ENCODE peak calls at places on chromosomes 4 and X, in ten cellular contexts. One of them, this sample, is unnamed.

GRCh38 chr4:1593038-1593417 is 91.1 kb downstream of the FAM53A start:
- DNase-seq in tibial nerve: no peak
- DNase-seq in breast epithelium: no peak
- DNase-seq in dorsolateral prefrontal cortex: peak
- DNase-seq in SK-N-SH: no peak
- DNase-seq in esophagus squamous epithelium: no peak
- DNase-seq in HCT116: no peak
- DNase-seq in ascending aorta: no peak
- DNase-seq in brain microvascular endothelial cell: no peak
- DNase-seq in endothelial cell of umbilical vein: no peak
- DNase-seq in this sample: no peak

GRCh38 chr4:159946983-159947645 is 844.2 kb downstream of the RAPGEF2 start:
- DNase-seq in tibial nerve: peak
- DNase-seq in breast epithelium: no peak
- DNase-seq in dorsolateral prefrontal cortex: no peak
- DNase-seq in SK-N-SH: peak
- DNase-seq in esophagus squamous epithelium: no peak
- DNase-seq in HCT116: peak
- DNase-seq in ascending aorta: no peak
- DNase-seq in brain microvascular endothelial cell: peak
- DNase-seq in endothelial cell of umbilical vein: peak
- DNase-seq in this sample: peak

GRCh38 chr4:2462992-2463762 is 5.7 kb upstream of the RNF4 start:
- DNase-seq in tibial nerve: no peak
- DNase-seq in breast epithelium: no peak
- DNase-seq in dorsolateral prefrontal cortex: no peak
- DNase-seq in SK-N-SH: no peak
- DNase-seq in esophagus squamous epithelium: no peak
- DNase-seq in HCT116: no peak
- DNase-seq in ascending aorta: no peak
- DNase-seq in brain microvascular endothelial cell: no peak
- DNase-seq in endothelial cell of umbilical vein: no peak
- DNase-seq in this sample: no peak

GRCh38 chr4:104494822-104495559 is at the start of gene CXXC4:
- DNase-seq in tibial nerve: peak
- DNase-seq in breast epithelium: peak
- DNase-seq in dorsolateral prefrontal cortex: peak
- DNase-seq in SK-N-SH: peak
- DNase-seq in esophagus squamous epithelium: no peak
- DNase-seq in HCT116: peak
- DNase-seq in ascending aorta: peak
- DNase-seq in brain microvascular endothelial cell: peak
- DNase-seq in endothelial cell of umbilical vein: peak
- DNase-seq in this sample: peak

GRCh38 chrX:17030092-17030491 is 83.6 kb downstream of the REPS2 start:
- DNase-seq in tibial nerve: no peak
- DNase-seq in breast epithelium: no peak
- DNase-seq in dorsolateral prefrontal cortex: no peak
- DNase-seq in SK-N-SH: no peak
- DNase-seq in esophagus squamous epithelium: no peak
- DNase-seq in HCT116: no peak
- DNase-seq in ascending aorta: no peak
- DNase-seq in brain microvascular endothelial cell: no peak
- DNase-seq in endothelial cell of umbilical vein: no peak
- DNase-seq in this sample: no peak

GRCh38 chr4:146104541-146104940 is 71.0 kb upstream of the LSM6 start:
- DNase-seq in tibial nerve: no peak
- DNase-seq in breast epithelium: no peak
- DNase-seq in dorsolateral prefrontal cortex: no peak
- DNase-seq in SK-N-SH: no peak
- DNase-seq in esophagus squamous epithelium: no peak
- DNase-seq in HCT116: no peak
- DNase-seq in ascending aorta: no peak
- DNase-seq in brain microvascular endothelial cell: no peak
- DNase-seq in endothelial cell of umbilical vein: no peak
- DNase-seq in this sample: no peak

GRCh38 chrX:137051978-137052640 is 18.3 kb upstream of the GPR101 start:
- DNase-seq in tibial nerve: peak
- DNase-seq in breast epithelium: no peak
- DNase-seq in dorsolateral prefrontal cortex: peak
- DNase-seq in SK-N-SH: peak
- DNase-seq in esophagus squamous epithelium: no peak
- DNase-seq in HCT116: peak
- DNase-seq in ascending aorta: peak
- DNase-seq in brain microvascular endothelial cell: peak
- DNase-seq in endothelial cell of umbilical vein: peak
- DNase-seq in this sample: peak

GRCh38 chr4:1959104-1959384 is 49.7 kb downstream of the NELFA start:
- DNase-seq in tibial nerve: no peak
- DNase-seq in breast epithelium: no peak
- DNase-seq in dorsolateral prefrontal cortex: no peak
- DNase-seq in SK-N-SH: no peak
- DNase-seq in esophagus squamous epithelium: no peak
- DNase-seq in HCT116: no peak
- DNase-seq in ascending aorta: no peak
- DNase-seq in brain microvascular endothelial cell: no peak
- DNase-seq in endothelial cell of umbilical vein: no peak
- DNase-seq in this sample: no peak

GRCh38 chrX:144896323-144896722 is 351.0 kb upstream of the SPANXN1 start:
- DNase-seq in tibial nerve: no peak
- DNase-seq in breast epithelium: no peak
- DNase-seq in dorsolateral prefrontal cortex: no peak
- DNase-seq in SK-N-SH: peak
- DNase-seq in esophagus squamous epithelium: no peak
- DNase-seq in HCT116: no peak
- DNase-seq in ascending aorta: no peak
- DNase-seq in brain microvascular endothelial cell: no peak
- DNase-seq in endothelial cell of umbilical vein: no peak
- DNase-seq in this sample: peak
- TF ChIP-seq CTCF in tibial nerve: no peak
- TF ChIP-seq CTCF in breast epithelium: no peak
- TF ChIP-seq CTCF in dorsolateral prefrontal cortex: no peak
- TF ChIP-seq CTCF in SK-N-SH: peak
- TF ChIP-seq CTCF in esophagus squamous epithelium: no peak
- TF ChIP-seq CTCF in HCT116: no peak
- TF ChIP-seq CTCF in ascending aorta: no peak
- TF ChIP-seq CTCF in brain microvascular endothelial cell: peak
- TF ChIP-seq CTCF in endothelial cell of umbilical vein: no peak
- TF ChIP-seq CTCF in this sample: peak

GRCh38 chr4:182449960-182450359 is 206.8 kb downstream of the TENM3 start:
- DNase-seq in tibial nerve: no peak
- DNase-seq in breast epithelium: no peak
- DNase-seq in dorsolateral prefrontal cortex: no peak
- DNase-seq in SK-N-SH: no peak
- DNase-seq in esophagus squamous epithelium: no peak
- DNase-seq in HCT116: no peak
- DNase-seq in ascending aorta: no peak
- DNase-seq in brain microvascular endothelial cell: no peak
- DNase-seq in endothelial cell of umbilical vein: no peak
- DNase-seq in this sample: no peak

GRCh38 chr4:182453830-182454229 is 210.6 kb downstream of the TENM3 start:
- DNase-seq in tibial nerve: no peak
- DNase-seq in breast epithelium: no peak
- DNase-seq in dorsolateral prefrontal cortex: no peak
- DNase-seq in SK-N-SH: no peak
- DNase-seq in esophagus squamous epithelium: no peak
- DNase-seq in HCT116: no peak
- DNase-seq in ascending aorta: no peak
- DNase-seq in brain microvascular endothelial cell: no peak
- DNase-seq in endothelial cell of umbilical vein: no peak
- DNase-seq in this sample: no peak

GRCh38 chr4:182447938-182448280 is 204.7 kb downstream of the TENM3 start:
- DNase-seq in tibial nerve: no peak
- DNase-seq in breast epithelium: no peak
- DNase-seq in dorsolateral prefrontal cortex: no peak
- DNase-seq in SK-N-SH: no peak
- DNase-seq in esophagus squamous epithelium: no peak
- DNase-seq in HCT116: no peak
- DNase-seq in ascending aorta: no peak
- DNase-seq in brain microvascular endothelial cell: no peak
- DNase-seq in endothelial cell of umbilical vein: peak
- DNase-seq in this sample: no peak

GRCh38 chr4:182449186-182449880 is 206.1 kb downstream of the TENM3 start:
- DNase-seq in tibial nerve: no peak
- DNase-seq in breast epithelium: no peak
- DNase-seq in dorsolateral prefrontal cortex: peak
- DNase-seq in SK-N-SH: no peak
- DNase-seq in esophagus squamous epithelium: no peak
- DNase-seq in HCT116: no peak
- DNase-seq in ascending aorta: no peak
- DNase-seq in brain microvascular endothelial cell: peak
- DNase-seq in endothelial cell of umbilical vein: peak
- DNase-seq in this sample: peak

DNA sequence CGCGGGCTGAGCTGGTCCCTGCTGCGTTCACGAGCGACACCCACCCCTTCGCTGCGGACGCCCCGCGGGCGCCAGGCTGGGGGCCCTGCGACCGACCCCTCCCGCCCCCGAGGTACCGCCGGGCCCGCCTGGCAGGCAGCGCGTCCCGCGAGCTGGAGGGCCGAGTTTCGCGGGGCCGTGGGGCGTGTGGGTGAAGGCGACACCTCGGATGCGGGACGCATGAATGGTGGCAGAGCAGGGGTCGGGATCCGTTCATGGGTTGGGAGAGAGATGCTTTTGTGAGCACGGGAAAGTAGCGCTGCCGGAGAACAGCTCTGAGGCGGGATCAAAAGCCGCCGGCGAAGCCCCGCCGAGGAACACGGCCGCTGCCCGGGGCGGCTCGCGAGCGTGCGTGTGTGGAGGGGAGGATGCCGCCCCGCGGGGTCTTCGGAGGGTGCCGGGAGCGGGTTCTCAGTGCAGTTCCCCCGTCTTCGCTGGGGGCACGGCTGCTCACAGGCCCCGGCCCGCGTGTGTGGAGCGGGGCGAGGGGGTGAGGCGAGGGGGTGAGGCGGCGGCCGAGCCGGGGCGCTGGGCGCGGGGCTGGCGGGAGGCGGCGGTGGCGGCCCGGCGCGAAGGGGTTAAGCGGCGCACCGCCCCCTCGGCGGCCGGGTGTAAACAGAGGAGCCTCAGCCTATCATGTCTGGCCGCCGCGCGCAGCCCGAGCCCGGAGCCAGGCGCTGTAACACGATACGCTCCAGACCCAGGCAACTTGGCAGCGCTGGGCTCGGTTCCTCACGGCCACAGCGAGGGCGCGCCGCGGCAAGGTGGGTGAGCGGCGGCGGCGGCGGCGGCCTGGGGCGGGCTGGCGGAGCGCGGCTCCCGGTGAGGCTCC is 205.3 kb downstream of the TENM3 start:
- DNase-seq in tibial nerve: peak
- DNase-seq in breast epithelium: peak
- DNase-seq in dorsolateral prefrontal cortex: peak
- DNase-seq in SK-N-SH: peak
- DNase-seq in esophagus squamous epithelium: peak
- DNase-seq in HCT116: peak
- DNase-seq in ascending aorta: peak
- DNase-seq in brain microvascular endothelial cell: peak
- DNase-seq in endothelial cell of umbilical vein: peak
- DNase-seq in this sample: peak
- H3K27ac ChIP-seq in tibial nerve: peak
- H3K27ac ChIP-seq in breast epithelium: peak
- H3K27ac ChIP-seq in dorsolateral prefrontal cortex: peak
- H3K27ac ChIP-seq in SK-N-SH: peak
- H3K27ac ChIP-seq in esophagus squamous epithelium: peak
- H3K27ac ChIP-seq in HCT116: no peak
- H3K27ac ChIP-seq in ascending aorta: peak
- H3K27ac ChIP-seq in brain microvascular endothelial cell: no peak
- H3K27ac ChIP-seq in endothelial cell of umbilical vein: no peak
- H3K27ac ChIP-seq in this sample: peak

GRCh38 chr4:71266090-71266794 is 72.6 kb upstream of the SLC4A4 start:
- DNase-seq in tibial nerve: no peak
- DNase-seq in breast epithelium: no peak
- DNase-seq in dorsolateral prefrontal cortex: no peak
- DNase-seq in SK-N-SH: no peak
- DNase-seq in esophagus squamous epithelium: no peak
- DNase-seq in HCT116: no peak
- DNase-seq in ascending aorta: no peak
- DNase-seq in brain microvascular endothelial cell: peak
- DNase-seq in endothelial cell of umbilical vein: no peak
- DNase-seq in this sample: no peak

GRCh38 chr4:71269241-71269640 is 69.6 kb upstream of the SLC4A4 start:
- DNase-seq in tibial nerve: no peak
- DNase-seq in breast epithelium: no peak
- DNase-seq in dorsolateral prefrontal cortex: no peak
- DNase-seq in SK-N-SH: no peak
- DNase-seq in esophagus squamous epithelium: no peak
- DNase-seq in HCT116: no peak
- DNase-seq in ascending aorta: no peak
- DNase-seq in brain microvascular endothelial cell: no peak
- DNase-seq in endothelial cell of umbilical vein: no peak
- DNase-seq in this sample: no peak

GRCh38 chr4:71268156-71268555 is 70.7 kb upstream of the SLC4A4 start:
- DNase-seq in tibial nerve: no peak
- DNase-seq in breast epithelium: no peak
- DNase-seq in dorsolateral prefrontal cortex: no peak
- DNase-seq in SK-N-SH: no peak
- DNase-seq in esophagus squamous epithelium: no peak
- DNase-seq in HCT116: no peak
- DNase-seq in ascending aorta: no peak
- DNase-seq in brain microvascular endothelial cell: no peak
- DNase-seq in endothelial cell of umbilical vein: no peak
- DNase-seq in this sample: no peak

GRCh38 chr4:71270901-71271300 is 67.9 kb upstream of the SLC4A4 start:
- DNase-seq in tibial nerve: no peak
- DNase-seq in breast epithelium: no peak
- DNase-seq in dorsolateral prefrontal cortex: no peak
- DNase-seq in SK-N-SH: peak
- DNase-seq in esophagus squamous epithelium: no peak
- DNase-seq in HCT116: peak
- DNase-seq in ascending aorta: no peak
- DNase-seq in brain microvascular endothelial cell: no peak
- DNase-seq in endothelial cell of umbilical vein: peak
- DNase-seq in this sample: no peak

DNA sequence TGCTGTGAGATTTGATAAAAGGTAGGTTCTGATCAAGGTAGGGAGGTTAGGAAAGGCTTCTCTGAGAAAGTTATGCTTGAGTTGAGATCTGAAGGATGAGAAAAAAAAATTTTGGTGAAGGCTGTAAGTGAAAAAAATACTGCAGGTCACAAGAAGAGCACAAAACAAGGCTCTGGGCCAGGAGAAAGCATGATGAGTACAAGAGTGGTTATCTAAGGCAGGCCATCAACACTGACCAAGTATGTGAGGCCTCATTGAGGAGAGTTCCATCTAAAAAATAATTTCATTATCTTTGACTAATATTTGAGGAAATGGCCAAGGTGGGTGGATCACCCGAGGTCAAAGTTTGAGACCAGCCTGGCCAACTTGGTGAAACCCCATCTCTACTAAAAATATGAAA is 71.6 kb upstream of the SLC4A4 start:
- DNase-seq in tibial nerve: no peak
- DNase-seq in breast epithelium: no peak
- DNase-seq in dorsolateral prefrontal cortex: no peak
- DNase-seq in SK-N-SH: no peak
- DNase-seq in esophagus squamous epithelium: no peak
- DNase-seq in HCT116: no peak
- DNase-seq in ascending aorta: no peak
- DNase-seq in brain microvascular endothelial cell: no peak
- DNase-seq in endothelial cell of umbilical vein: no peak
- DNase-seq in this sample: no peak
- TF ChIP-seq CTCF in tibial nerve: no peak
- TF ChIP-seq CTCF in breast epithelium: no peak
- TF ChIP-seq CTCF in dorsolateral prefrontal cortex: no peak
- TF ChIP-seq CTCF in SK-N-SH: no peak
- TF ChIP-seq CTCF in esophagus squamous epithelium: no peak
- TF ChIP-seq CTCF in HCT116: no peak
- TF ChIP-seq CTCF in ascending aorta: no peak
- TF ChIP-seq CTCF in brain microvascular endothelial cell: no peak
- TF ChIP-seq CTCF in endothelial cell of umbilical vein: no peak
- TF ChIP-seq CTCF in this sample: no peak

GRCh38 chr4:99826016-99826415 is 9.4 kb downstream of the DAPP1 start:
- DNase-seq in tibial nerve: no peak
- DNase-seq in breast epithelium: no peak
- DNase-seq in dorsolateral prefrontal cortex: no peak
- DNase-seq in SK-N-SH: no peak
- DNase-seq in esophagus squamous epithelium: no peak
- DNase-seq in HCT116: no peak
- DNase-seq in ascending aorta: no peak
- DNase-seq in brain microvascular endothelial cell: no peak
- DNase-seq in endothelial cell of umbilical vein: no peak
- DNase-seq in this sample: no peak

GRCh38 chr4:99822734-99823133 is 6.1 kb downstream of the DAPP1 start:
- DNase-seq in tibial nerve: no peak
- DNase-seq in breast epithelium: no peak
- DNase-seq in dorsolateral prefrontal cortex: no peak
- DNase-seq in SK-N-SH: no peak
- DNase-seq in esophagus squamous epithelium: no peak
- DNase-seq in HCT116: no peak
- DNase-seq in ascending aorta: no peak
- DNase-seq in brain microvascular endothelial cell: no peak
- DNase-seq in endothelial cell of umbilical vein: no peak
- DNase-seq in this sample: no peak

GRCh38 chr4:99827857-99828256 is 11.2 kb downstream of the DAPP1 start:
- DNase-seq in tibial nerve: no peak
- DNase-seq in breast epithelium: no peak
- DNase-seq in dorsolateral prefrontal cortex: no peak
- DNase-seq in SK-N-SH: no peak
- DNase-seq in esophagus squamous epithelium: no peak
- DNase-seq in HCT116: no peak
- DNase-seq in ascending aorta: no peak
- DNase-seq in brain microvascular endothelial cell: no peak
- DNase-seq in endothelial cell of umbilical vein: no peak
- DNase-seq in this sample: no peak

GRCh38 chr4:99824070-99824599 is 7.5 kb downstream of the DAPP1 start:
- DNase-seq in tibial nerve: no peak
- DNase-seq in breast epithelium: no peak
- DNase-seq in dorsolateral prefrontal cortex: no peak
- DNase-seq in SK-N-SH: no peak
- DNase-seq in esophagus squamous epithelium: no peak
- DNase-seq in HCT116: no peak
- DNase-seq in ascending aorta: no peak
- DNase-seq in brain microvascular endothelial cell: no peak
- DNase-seq in endothelial cell of umbilical vein: no peak
- DNase-seq in this sample: no peak

GRCh38 chr4:99825272-99825671 is 8.6 kb downstream of the DAPP1 start:
- DNase-seq in tibial nerve: no peak
- DNase-seq in breast epithelium: no peak
- DNase-seq in dorsolateral prefrontal cortex: no peak
- DNase-seq in SK-N-SH: no peak
- DNase-seq in esophagus squamous epithelium: no peak
- DNase-seq in HCT116: no peak
- DNase-seq in ascending aorta: no peak
- DNase-seq in brain microvascular endothelial cell: no peak
- DNase-seq in endothelial cell of umbilical vein: no peak
- DNase-seq in this sample: no peak
- H3K27ac ChIP-seq in tibial nerve: no peak
- H3K27ac ChIP-seq in breast epithelium: no peak
- H3K27ac ChIP-seq in dorsolateral prefrontal cortex: no peak
- H3K27ac ChIP-seq in SK-N-SH: no peak
- H3K27ac ChIP-seq in esophagus squamous epithelium: peak
- H3K27ac ChIP-seq in HCT116: no peak
- H3K27ac ChIP-seq in ascending aorta: no peak
- H3K27ac ChIP-seq in brain microvascular endothelial cell: no peak
- H3K27ac ChIP-seq in endothelial cell of umbilical vein: no peak
- H3K27ac ChIP-seq in this sample: no peak